ENCODE peak calls at places on chromosomes 11 and 22, in eight cellular contexts. Y is AG08396; H is NAMALWA; R is mammary epithelial cell; L is activated gamma-delta T cell treated with Interleukin-2 at 50 U/mL for 16 hours; F is stomach; Z is CD4-positive, alpha-beta T cell; S is hippocampal formation. G is an unnamed sample.
A peak's percentile ranks its signal among the peaks of the same experiment; 100 is the strongest.

GRCh38 chr11:117410238-117410637 is 82.6 kb downstream of the CEP164 start:
- DNase-seq in R (no peak), Y (no peak), S (no peak), H (no peak), L (no peak), F (no peak), Z (no peak), G (no peak)

GRCh38 chr22:50622723-50623327 is 5.1 kb downstream of the ARSA start:
- DNase-seq in H (no peak), F (peak; percentile 92), S (no peak), Y (no peak), Z (no peak), L (no peak), R (peak; percentile 48), G (no peak)

GRCh38 chr22:38921126-38921525 is 36.3 kb upstream of the APOBEC3A start:
- DNase-seq in L (no peak), R (peak; percentile 85), S (no peak), Y (no peak), Z (no peak), H (no peak), F (peak; percentile 97), G (no peak)

GRCh38 chr11:19962795-19963163 is 197.5 kb downstream of the DBX1 start:
- DNase-seq in L (no peak), S (no peak), H (no peak), Z (no peak), F (no peak), Y (peak; percentile 60), R (peak; percentile 19), G (no peak)

GRCh38 chr11:81033779-81034550 is 1593.1 kb upstream of the TENM4 start:
- DNase-seq in F (no peak), S (no peak), R (no peak), H (no peak), Y (no peak), Z (no peak), L (no peak), G (no peak)

GRCh38 chr22:32328306-32329201 is 29.1 kb upstream of the RFPL3 start:
- DNase-seq in L (no peak), H (no peak), Y (no peak), R (no peak), S (no peak), F (peak; percentile 7), Z (no peak), G (no peak)

GRCh38 chr11:114091791-114092397 is 32.4 kb downstream of the ZBTB16 start:
- DNase-seq in S (no peak), H (no peak), Y (no peak), Z (no peak), R (no peak), L (no peak), F (no peak), G (no peak)

GRCh38 chr11:82754410-82754809 is 20.7 kb upstream of the FAM181B start:
- DNase-seq in H (no peak), S (peak; percentile 37), F (no peak), R (no peak), Z (no peak), L (no peak), Y (no peak), G (no peak)

GRCh38 chr22:35380537-35381423 is at the start of gene HMOX1:
- DNase-seq in F (peak; percentile 91), L (peak; percentile 38), S (peak; percentile 78), R (peak; percentile 84), Z (peak; percentile 13), Y (peak; percentile 94), H (no peak), G (peak; percentile 72)

GRCh38 chr11:134063096-134063495 is 5.8 kb upstream of the JAM3 start:
- DNase-seq in F (no peak), S (no peak), R (no peak), Z (no peak), Y (no peak), H (no peak), L (no peak), G (no peak)

GRCh38 chr11:45383229-45383628 is 97.1 kb upstream of the SYT13 start:
- DNase-seq in R (peak; percentile 6), L (no peak), Y (peak; percentile 19), S (no peak), F (no peak), H (no peak), Z (no peak), G (no peak)

GRCh38 chr11:60498853-60499252 is 6.3 kb downstream of the MS4A12 start:
- DNase-seq in L (no peak), H (peak; percentile 75), R (peak; percentile 4), S (no peak), Y (no peak), F (no peak), Z (no peak), G (peak; percentile 81)

GRCh38 chr11:6646631-6647281 is 8.9 kb downstream of the DCHS1 start:
- DNase-seq in R (no peak), H (peak; percentile 49), Y (peak; percentile 65), F (no peak), S (no peak), L (peak; percentile 34), Z (peak; percentile 23), G (peak; percentile 74)

GRCh38 chr11:72003776-72004171 is 5.1 kb downstream of the IL18BP start:
- DNase-seq in Z (no peak), L (no peak), S (no peak), R (no peak), F (no peak), H (no peak), Y (no peak), G (no peak)

GRCh38 chr11:123580557-123581275 is 73.7 kb downstream of the SCN3B start:
- DNase-seq in S (no peak), F (peak; percentile 84), Z (peak; percentile 56), R (peak; percentile 53), Y (peak; percentile 82), L (peak; percentile 63), H (peak; percentile 67), G (peak; percentile 73)

GRCh38 chr11:75350743-75351540 is 519 bp downstream of the ARRB1 start:
- DNase-seq in F (peak; percentile 65), S (no peak), R (no peak), H (no peak), Y (peak; percentile 36), Z (peak; percentile 30), L (peak; percentile 28), G (peak; percentile 49)

GRCh38 chr11:114441921-114442320 is 2.7 kb downstream of the REXO2 start:
- DNase-seq in S (no peak), Z (no peak), L (no peak), F (no peak), H (no peak), R (no peak), Y (no peak), G (no peak)

GRCh38 chr22:49192180-49192856 is 635.4 kb downstream of the BRD1 start:
- DNase-seq in L (no peak), F (no peak), Z (no peak), H (no peak), Y (no peak), S (no peak), R (no peak), G (no peak)

GRCh38 chr11:43983221-43983795 is 40.9 kb downstream of the C11orf96 start:
- DNase-seq in S (no peak), F (no peak), L (no peak), Z (no peak), Y (no peak), R (no peak), H (no peak), G (no peak)

GRCh38 chr11:119108151-119108856 is 1.2 kb downstream of the C2CD2L start:
- DNase-seq in H (peak; percentile 72), F (peak; percentile 53), Y (peak; percentile 27), S (peak; percentile 3), Z (peak; percentile 32), L (no peak), R (peak; percentile 37), G (no peak)

GRCh38 chr11:102807921-102808320 is 10.0 kb upstream of the MMP1 start:
- DNase-seq in H (peak; percentile 38), F (peak; percentile 43), Z (no peak), Y (no peak), S (no peak), L (no peak), R (no peak), G (no peak)

GRCh38 chr11:120590472-120590871 is 78.9 kb downstream of the GRIK4 start:
- DNase-seq in R (no peak), Y (no peak), S (no peak), F (no peak), L (no peak), H (no peak), Z (no peak), G (no peak)

GRCh38 chr22:25475554-25476022 is 88.9 kb upstream of the GRK3 start:
- DNase-seq in R (no peak), L (no peak), Y (peak; percentile 36), F (no peak), H (no peak), Z (no peak), S (no peak), G (no peak)

GRCh38 chr11:107196732-107197131 is 178.5 kb upstream of the GUCY1A2 start:
- DNase-seq in S (no peak), Z (no peak), H (no peak), R (no peak), L (no peak), F (no peak), Y (no peak), G (no peak)

GRCh38 chr22:45246060-45246985 is 5.6 kb upstream of the KIAA0930 start:
- DNase-seq in H (no peak), Z (no peak), L (no peak), Y (peak; percentile 86), R (peak; percentile 89), S (no peak), F (peak; percentile 81), G (no peak)

GRCh38 chr11:96242971-96243647 is 99.9 kb downstream of the MAML2 start:
- DNase-seq in L (peak; percentile 59), H (no peak), Z (peak; percentile 76), F (peak; percentile 93), R (peak; percentile 92), S (peak; percentile 80), Y (peak; percentile 91), G (peak; percentile 66)

GRCh38 chr11:75474878-75475766 is 42.1 kb upstream of the KLHL35 start:
- DNase-seq in L (peak; percentile 63), H (peak; percentile 37), F (peak; percentile 33), S (no peak), Y (peak; percentile 56), Z (peak; percentile 49), R (no peak), G (no peak)

GRCh38 chr11:33942954-33943353 is 51.1 kb upstream of the LMO2 start:
- DNase-seq in Y (peak; percentile 21), Z (no peak), L (no peak), H (peak; percentile 9), F (no peak), R (peak; percentile 29), S (no peak), G (no peak)

GRCh38 chr11:69151811-69152210 is 3.9 kb upstream of the SMIM38 start:
- DNase-seq in L (no peak), Z (no peak), F (no peak), Y (no peak), H (no peak), R (no peak), S (no peak), G (no peak)

GRCh38 chr11:17906436-17906835 is 106.4 kb downstream of the SERGEF start:
- DNase-seq in R (no peak), F (no peak), H (no peak), Z (no peak), L (no peak), S (peak; percentile 33), Y (no peak), G (no peak)

GRCh38 chr11:69524291-69524882 is 42.9 kb downstream of the LINC01488 start:
- DNase-seq in F (no peak), S (no peak), L (no peak), Z (no peak), Y (peak; percentile 58), R (peak; percentile 78), H (no peak), G (no peak)

GRCh38 chr11:44572884-44573283 is 7.4 kb downstream of the CD82 start:
- DNase-seq in Y (no peak), H (no peak), Z (no peak), L (no peak), S (no peak), F (peak; percentile 83), R (no peak), G (no peak)

GRCh38 chr11:8403310-8403709 is 139.6 kb upstream of the LMO1 start:
- DNase-seq in H (no peak), R (no peak), Z (no peak), L (no peak), S (no peak), Y (no peak), F (no peak), G (no peak)

GRCh38 chr11:35089724-35090505 is 49.1 kb upstream of the CD44 start:
- DNase-seq in H (no peak), F (no peak), Z (no peak), S (no peak), L (no peak), Y (no peak), R (no peak), G (peak; percentile 40)

G was measured in B cell.